ENCODE peak calls at places on chromosome 11, in ten cellular contexts. V is epithelial cell of esophagus; F is CD8-positive, alpha-beta T cell; R is T-helper 9 cell; E is ascending aorta; Q is erythroblast; W is uterus; A is neuronal stem cell; N is head of caudate nucleus; O is fibroblast of lung. U is an unnamed sample.

GRCh38 chr11:118342503-118343161 is at the start of gene CD3D:
- DNase-seq in O (no peak), W (no peak), N (no peak), F (no peak), E (no peak), V (no peak), Q (no peak), A (no peak), R (peak; percentile 59), U (peak; percentile 65)

GRCh38 chr11:100557830-100558611 is 129.1 kb upstream of the ARHGAP42 start:
- DNase-seq in Q (no peak), W (no peak), A (no peak), R (no peak), E (no peak), N (no peak), V (peak; percentile 73), F (no peak), O (peak; percentile 76), U (no peak)

GRCh38 chr11:84260862-84261261 is 974.7 kb upstream of the CCDC90B start:
- DNase-seq in W (no peak), N (no peak), E (no peak), F (no peak), R (no peak), O (no peak), A (no peak), Q (no peak), V (no peak), U (no peak)

GRCh38 chr11:10725114-10725906 is 25.7 kb upstream of the CTR9 start:
- DNase-seq in R (no peak), V (peak; percentile 88), O (peak; percentile 61), E (no peak), F (no peak), W (no peak), A (no peak), Q (no peak), N (no peak), U (no peak)

GRCh38 chr11:126608626-126609010 is 253.1 kb downstream of the ST3GAL4 start:
- DNase-seq in A (no peak), W (no peak), F (no peak), E (no peak), V (no peak), O (no peak), R (no peak), Q (no peak), N (no peak), U (no peak)

GRCh38 chr11:69744435-69744834 is 30.7 kb downstream of the FGF4 start:
- DNase-seq in R (no peak), Q (no peak), W (no peak), F (no peak), V (peak; percentile 21), O (peak; percentile 93), N (no peak), A (no peak), E (no peak), U (no peak)

GRCh38 chr11:118622376-118623290 is 15.2 kb downstream of the PHLDB1 start:
- DNase-seq in V (peak; percentile 95), N (peak; percentile 52), E (peak; percentile 88), A (no peak), R (no peak), O (peak; percentile 63), F (no peak), Q (no peak), W (peak; percentile 55), U (no peak)

GRCh38 chr11:25423436-25424184 is 908.3 kb upstream of the ANO3 start:
- DNase-seq in O (peak; percentile 92), F (no peak), V (peak; percentile 51), E (no peak), N (no peak), W (peak; percentile 13), Q (no peak), R (no peak), A (no peak), U (no peak)

GRCh38 chr11:34624069-34624468 is 3.2 kb downstream of the EHF start:
- DNase-seq in F (no peak), O (no peak), N (no peak), A (no peak), V (peak; percentile 75), E (no peak), Q (no peak), W (no peak), R (peak; percentile 2), U (no peak)

GRCh38 chr11:119533462-119533861 is 110.5 kb upstream of the THY1 start:
- DNase-seq in V (no peak), R (no peak), N (no peak), F (no peak), Q (no peak), E (no peak), A (no peak), O (no peak), W (no peak), U (no peak)

GRCh38 chr11:106088896-106089295 is 11.4 kb downstream of the AASDHPPT start:
- DNase-seq in E (no peak), V (peak; percentile 16), F (no peak), R (no peak), Q (no peak), A (no peak), O (no peak), N (no peak), W (no peak), U (no peak)

GRCh38 chr11:35211952-35212351 is 73.0 kb downstream of the CD44 start:
- DNase-seq in Q (no peak), F (no peak), A (no peak), O (no peak), R (no peak), N (no peak), W (no peak), V (no peak), E (no peak), U (no peak)

GRCh38 chr11:61783717-61784505 is 8.5 kb downstream of the TMEM258 start:
- DNase-seq in E (no peak), A (no peak), V (no peak), W (no peak), Q (no peak), R (no peak), F (no peak), O (no peak), N (no peak), U (no peak)

GRCh38 chr11:57604289-57605010 is 7.0 kb downstream of the SERPING1 start:
- DNase-seq in O (peak; percentile 18), F (no peak), R (no peak), W (no peak), V (no peak), N (no peak), E (no peak), A (no peak), Q (no peak), U (no peak)

GRCh38 chr11:18171377-18172000 is 1.1 kb upstream of the MRGPRX4 start:
- DNase-seq in O (no peak), V (peak; percentile 35), Q (peak; percentile 47), F (no peak), E (no peak), A (peak; percentile 6), R (no peak), W (no peak), N (no peak), U (no peak)

GRCh38 chr11:10651579-10652361 is 41.8 kb downstream of the IRAG1 start:
- DNase-seq in R (no peak), O (no peak), F (no peak), V (no peak), A (no peak), N (no peak), E (peak; percentile 76), W (no peak), Q (no peak), U (no peak)

GRCh38 chr11:122706689-122707088 is 51.2 kb downstream of the UBASH3B start:
- DNase-seq in W (no peak), A (no peak), Q (no peak), O (peak; percentile 75), E (no peak), V (peak; percentile 47), N (no peak), F (no peak), R (no peak), U (no peak)

GRCh38 chr11:12745787-12746186 is 71.6 kb downstream of the TEAD1 start:
- DNase-seq in V (no peak), O (no peak), N (no peak), Q (no peak), R (no peak), W (no peak), A (no peak), F (no peak), E (no peak), U (no peak)

GRCh38 chr11:35579557-35580396 is 38.5 kb upstream of the FJX1 start:
- DNase-seq in R (no peak), O (peak; percentile 97), F (no peak), E (no peak), V (peak; percentile 89), A (no peak), W (no peak), Q (peak; percentile 33), N (no peak), U (no peak)

GRCh38 chr11:8684600-8685290 is 2.2 kb downstream of the RPL27A start:
- DNase-seq in O (no peak), V (no peak), A (no peak), R (no peak), W (no peak), N (no peak), E (no peak), Q (no peak), F (no peak), U (no peak)

GRCh38 chr11:125881291-125881690 is 6.2 kb upstream of the HYLS1 start:
- DNase-seq in Q (no peak), R (no peak), F (no peak), O (no peak), W (no peak), N (no peak), E (no peak), A (no peak), V (peak; percentile 57), U (no peak)

GRCh38 chr11:86592047-86592564 is 80.3 kb downstream of the ME3 start:
- DNase-seq in N (no peak), O (peak; percentile 25), F (no peak), E (no peak), V (peak; percentile 42), Q (no peak), A (no peak), W (no peak), R (no peak), U (no peak)

GRCh38 chr11:78022397-78023396 is at the start of gene KCTD14:
- DNase-seq in R (no peak), V (peak; percentile 29), O (no peak), Q (no peak), A (no peak), E (no peak), F (no peak), N (no peak), W (peak; percentile 29), U (no peak)

GRCh38 chr11:131807876-131808275 is 437.5 kb downstream of the NTM start:
- DNase-seq in E (no peak), W (no peak), N (no peak), O (no peak), A (no peak), Q (no peak), F (no peak), V (no peak), R (no peak), U (no peak)

U was measured in T-helper 17 cell.